ENCODE peak calls at places on chromosomes 12 and 14, in six cellular contexts. M, W, Q, S, N and I are unnamed samples.

GRCh38 chr14:103593577-103593976 is 30.8 kb downstream of the COA8 start:
- DNase-seq in N (no peak), S (no peak), W (no peak), Q (no peak), M (no peak), I (no peak)

GRCh38 chr14:59919582-59920377 is at the start of gene LRRC9:
- DNase-seq in M (no peak), Q (peak), W (no peak), N (no peak), S (no peak), I (peak)

GRCh38 chr14:99459491-99460100 is 21.1 kb downstream of the SETD3 start:
- DNase-seq in Q (no peak), W (no peak), S (no peak), M (no peak), N (no peak), I (no peak)

GRCh38 chr14:37144729-37145363 is 27.6 kb downstream of the SLC25A21 start:
- DNase-seq in S (no peak), M (no peak), Q (no peak), W (no peak), N (no peak), I (no peak)

GRCh38 chr12:116236986-116237385 is 40.5 kb downstream of the MED13L start:
- DNase-seq in S (no peak), N (no peak), Q (no peak), M (no peak), W (no peak), I (no peak)

GRCh38 chr14:77275855-77276153 is 4.8 kb upstream of the NGB start:
- DNase-seq in Q (no peak), N (no peak), S (no peak), W (no peak), M (no peak), I (no peak)

GRCh38 chr12:97713972-97714588 is 251.5 kb downstream of the RMST start:
- DNase-seq in S (no peak), W (no peak), N (no peak), Q (no peak), M (no peak), I (no peak)

GRCh38 chr14:49940805-49941421 is 48.0 kb downstream of the ARF6 start:
- DNase-seq in M (no peak), S (peak), Q (no peak), W (no peak), N (peak), I (no peak)

GRCh38 chr12:112843272-112843671 is 51.7 kb downstream of the RPH3A start:
- DNase-seq in Q (no peak), S (peak), M (no peak), W (no peak), N (no peak), I (no peak)

GRCh38 chr14:89014570-89014847 is 190.1 kb downstream of the TTC8 start:
- DNase-seq in W (no peak), M (no peak), Q (no peak), N (no peak), S (no peak), I (no peak)

GRCh38 chr14:44204061-44204815 is 302.8 kb downstream of the FSCB start:
- DNase-seq in S (no peak), M (no peak), N (no peak), Q (no peak), W (no peak), I (no peak)

GRCh38 chr12:31005944-31006361 is 67.7 kb upstream of the DDX11 start:
- DNase-seq in S (peak), N (peak), W (no peak), Q (no peak), M (no peak), I (peak)

GRCh38 chr12:105357162-105357691 is 26.7 kb downstream of the C12orf75 start:
- DNase-seq in S (peak), W (no peak), Q (no peak), N (peak), M (no peak), I (no peak)

GRCh38 chr12:52822771-52823510 is 9.0 kb upstream of the KRT4 start:
- DNase-seq in M (no peak), S (no peak), N (no peak), W (no peak), Q (no peak), I (no peak)

GRCh38 chr12:52280319-52280795 is 5.9 kb downstream of the KRT86 start:
- DNase-seq in M (no peak), W (peak), N (peak), S (peak), Q (peak), I (peak)

GRCh38 chr12:48973531-48973930 is 2.0 kb upstream of the WNT10B start:
- DNase-seq in W (no peak), M (no peak), N (no peak), Q (no peak), S (no peak), I (no peak)

GRCh38 chr14:81363746-81364400 is 36.3 kb downstream of the STON2 start:
- DNase-seq in S (no peak), N (no peak), W (no peak), M (no peak), Q (no peak), I (no peak)

GRCh38 chr12:66587912-66588311 is 91.0 kb downstream of the GRIP1 start:
- DNase-seq in W (no peak), N (peak), S (no peak), Q (no peak), M (no peak), I (no peak)

GRCh38 chr12:62210422-62210821 is 49.8 kb upstream of the USP15 start:
- DNase-seq in N (peak), Q (peak), W (no peak), M (no peak), S (peak), I (no peak)

GRCh38 chr12:94718114-94718513 is 67.8 kb upstream of the TMCC3 start:
- DNase-seq in W (no peak), Q (no peak), M (no peak), N (no peak), S (no peak), I (no peak)

GRCh38 chr14:76919811-76920571 is 93.8 kb downstream of the LRRC74A start:
- DNase-seq in S (peak), Q (peak), W (no peak), M (no peak), N (peak), I (no peak)

GRCh38 chr12:12007001-12007712 is 63.6 kb upstream of the BCL2L14 start:
- DNase-seq in W (no peak), S (no peak), M (no peak), N (peak), Q (no peak), I (no peak)

GRCh38 chr12:53215497-53215896 is 8.4 kb upstream of the ITGB7 start:
- DNase-seq in M (no peak), N (no peak), W (no peak), Q (no peak), S (no peak), I (peak)

GRCh38 chr12:32240833-32241232 is 134.2 kb downstream of the BICD1 start:
- DNase-seq in W (no peak), N (peak), M (no peak), Q (no peak), S (no peak), I (no peak)

GRCh38 chr14:105180598-105181528 is at the start of gene NUDT14:
- DNase-seq in W (peak), M (peak), Q (peak), S (peak), N (peak), I (peak)
- TF ChIP-seq POLR2A in W (no peak), M (no peak), Q (no peak), S (peak), N (no peak), I (no peak)

DNA sequence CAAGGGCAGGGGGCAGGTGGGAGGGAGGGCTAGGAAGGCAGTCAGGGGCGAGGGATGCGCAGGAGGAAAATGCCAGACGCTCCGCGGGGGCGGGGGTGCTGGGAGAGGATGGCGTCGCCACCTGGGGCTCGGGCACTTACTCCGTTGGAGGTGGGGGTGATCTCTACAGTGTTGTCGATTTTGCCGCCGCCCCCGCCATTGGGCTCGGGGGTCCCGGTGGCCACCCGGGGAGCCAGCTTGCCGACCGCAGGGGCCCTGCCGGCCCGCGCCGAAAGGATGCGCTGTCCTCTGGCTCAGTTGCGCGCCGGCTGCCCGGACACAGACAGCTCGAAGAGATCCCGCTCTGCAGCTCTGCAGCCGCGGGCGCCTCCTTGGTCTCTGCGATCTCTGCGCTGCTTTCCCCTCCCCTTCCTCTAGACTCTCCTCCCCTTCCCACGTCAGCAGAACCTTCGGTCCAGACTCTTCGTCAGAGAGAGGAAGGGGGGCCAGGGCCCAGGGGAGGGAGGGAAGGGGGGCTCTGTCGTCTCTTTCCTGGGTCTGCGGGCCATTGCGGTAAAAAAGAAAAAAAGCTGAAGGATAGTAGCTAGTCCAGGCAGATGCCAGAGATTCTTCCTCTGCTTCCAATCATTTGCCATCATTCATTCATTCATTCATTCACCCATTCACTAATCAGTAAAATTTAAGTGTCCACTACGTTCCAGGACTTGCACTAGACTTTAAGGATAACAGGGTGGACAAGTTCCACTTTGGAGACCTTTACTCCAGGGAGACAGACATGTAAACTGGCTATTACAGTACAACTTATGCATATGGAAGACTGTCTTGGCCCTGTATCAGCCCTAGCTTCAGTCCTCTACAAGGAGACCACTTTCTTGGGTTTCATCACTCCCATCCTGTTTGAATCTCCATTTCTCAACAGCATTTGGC is at the start of gene SLC22A17:
- DNase-seq in N (peak), W (peak), M (no peak), S (peak), Q (peak), I (peak)
- TF ChIP-seq POLR2A in N (peak), W (no peak), M (peak), S (peak), Q (peak), I (no peak)

GRCh38 chr14:68473794-68474193 is 319.1 kb downstream of the ZFP36L1 start:
- DNase-seq in Q (peak), N (no peak), S (peak), M (no peak), W (no peak), I (no peak)

GRCh38 chr14:68474741-68475140 is 318.1 kb downstream of the ZFP36L1 start:
- DNase-seq in Q (no peak), N (no peak), S (no peak), M (no peak), W (no peak), I (no peak)

GRCh38 chr14:68476965-68477455 is 315.9 kb downstream of the ZFP36L1 start:
- DNase-seq in Q (no peak), N (no peak), S (no peak), W (no peak), M (no peak), I (no peak)

GRCh38 chr14:68475802-68476201 is 317.1 kb downstream of the ZFP36L1 start:
- DNase-seq in S (no peak), W (no peak), M (no peak), N (no peak), Q (no peak), I (no peak)

GRCh38 chr14:68476212-68476964 is 316.5 kb downstream of the ZFP36L1 start:
- DNase-seq in N (peak), Q (peak), S (peak), M (no peak), W (peak), I (peak)
- TF ChIP-seq POLR2A in N (no peak), Q (peak), S (no peak), M (no peak), W (no peak), I (no peak)

GRCh38 chr14:23025181-23025788 is 9.4 kb downstream of the PSMB5 start:
- DNase-seq in N (no peak), M (no peak), S (no peak), Q (no peak), W (no peak), I (no peak)
- TF ChIP-seq POLR2A in N (no peak), M (no peak), S (no peak), Q (no peak), W (no peak), I (no peak)

GRCh38 chr12:29148958-29149690 is at the start of gene FAR2:
- DNase-seq in M (no peak), W (no peak), N (no peak), S (peak), Q (peak), I (peak)
- TF ChIP-seq POLR2A in M (peak), W (no peak), N (no peak), S (no peak), Q (no peak), I (no peak)

DNA sequence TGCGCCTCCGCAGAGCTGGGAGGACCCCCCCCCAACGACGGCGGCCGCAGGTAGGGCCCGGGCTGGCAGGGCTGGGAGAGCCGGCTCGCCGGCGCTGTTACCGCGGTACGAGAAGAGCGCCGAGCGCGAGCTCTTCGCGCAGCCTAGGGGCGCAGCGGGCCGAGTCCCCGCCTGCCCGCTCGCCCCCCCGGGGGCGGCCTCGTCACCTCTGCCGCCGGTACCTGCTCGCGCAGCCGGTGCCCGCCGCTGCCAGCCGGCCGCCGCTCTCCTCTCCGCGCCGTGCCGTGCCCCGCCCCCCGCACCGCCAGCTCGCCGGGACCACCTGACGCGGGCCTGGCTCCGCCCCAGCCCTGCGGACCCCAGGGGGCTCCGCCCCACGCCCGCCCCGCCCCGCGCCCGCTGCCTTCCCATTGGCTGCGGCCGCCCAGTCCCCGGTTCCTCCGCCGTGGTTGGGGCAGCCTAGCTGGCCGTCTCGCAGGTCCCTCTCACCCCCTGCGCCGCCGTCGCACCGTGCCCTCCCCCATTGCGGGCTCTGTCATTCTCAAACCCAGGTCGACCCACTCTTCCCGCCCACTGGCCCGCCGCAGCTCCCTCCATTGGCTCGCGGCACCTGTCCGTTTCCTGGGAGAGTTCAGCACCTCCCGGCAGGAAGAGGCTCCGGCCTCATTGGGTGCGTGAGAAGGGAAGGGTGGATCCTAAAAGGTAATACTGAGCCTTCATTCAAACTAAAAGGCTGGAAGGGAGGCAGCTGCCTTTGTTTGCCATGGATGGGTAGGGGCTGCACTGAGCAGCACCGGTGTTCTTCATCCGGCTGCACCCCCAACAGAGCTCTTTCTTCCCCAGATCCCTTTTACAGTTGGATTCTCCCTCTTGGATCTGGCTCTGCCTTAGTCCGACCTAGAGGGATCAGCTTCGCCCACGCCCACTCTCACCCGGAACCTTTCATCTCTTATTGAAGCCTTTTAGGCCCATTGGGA is at the start of gene MAP3K9:
- DNase-seq in N (peak), W (peak), S (peak), Q (peak), M (peak), I (peak)
- TF ChIP-seq POLR2A in N (no peak), W (no peak), S (peak), Q (peak), M (peak), I (no peak)

GRCh38 chr12:6326316-6326959 is 15.4 kb downstream of the TNFRSF1A start:
- DNase-seq in N (peak), W (no peak), S (peak), M (no peak), Q (no peak), I (peak)
- TF ChIP-seq POLR2A in N (no peak), W (no peak), S (no peak), M (no peak), Q (no peak), I (no peak)

GRCh38 chr14:94876306-94876705 is 106.4 kb upstream of the GSC start:
- DNase-seq in W (no peak), Q (no peak), M (no peak), S (no peak), N (no peak), I (no peak)
- TF ChIP-seq POLR2A in W (no peak), Q (no peak), M (no peak), S (no peak), N (no peak), I (no peak)

GRCh38 chr14:20415723-20416622 is 2.7 kb upstream of the TEP1 start:
- DNase-seq in M (no peak), W (peak), N (peak), S (peak), Q (no peak), I (no peak)

GRCh38 chr14:20412422-20412821 is 879 bp downstream of the TEP1 start:
- DNase-seq in Q (no peak), M (no peak), N (no peak), S (no peak), W (no peak), I (no peak)

GRCh38 chr14:20409226-20409625 is 4.1 kb downstream of the TEP1 start:
- DNase-seq in S (no peak), W (no peak), N (peak), Q (no peak), M (no peak), I (no peak)

GRCh38 chr14:20413785-20414117 is 450 bp upstream of the TEP1 start:
- DNase-seq in Q (no peak), M (no peak), S (no peak), W (no peak), N (no peak), I (no peak)

DNA sequence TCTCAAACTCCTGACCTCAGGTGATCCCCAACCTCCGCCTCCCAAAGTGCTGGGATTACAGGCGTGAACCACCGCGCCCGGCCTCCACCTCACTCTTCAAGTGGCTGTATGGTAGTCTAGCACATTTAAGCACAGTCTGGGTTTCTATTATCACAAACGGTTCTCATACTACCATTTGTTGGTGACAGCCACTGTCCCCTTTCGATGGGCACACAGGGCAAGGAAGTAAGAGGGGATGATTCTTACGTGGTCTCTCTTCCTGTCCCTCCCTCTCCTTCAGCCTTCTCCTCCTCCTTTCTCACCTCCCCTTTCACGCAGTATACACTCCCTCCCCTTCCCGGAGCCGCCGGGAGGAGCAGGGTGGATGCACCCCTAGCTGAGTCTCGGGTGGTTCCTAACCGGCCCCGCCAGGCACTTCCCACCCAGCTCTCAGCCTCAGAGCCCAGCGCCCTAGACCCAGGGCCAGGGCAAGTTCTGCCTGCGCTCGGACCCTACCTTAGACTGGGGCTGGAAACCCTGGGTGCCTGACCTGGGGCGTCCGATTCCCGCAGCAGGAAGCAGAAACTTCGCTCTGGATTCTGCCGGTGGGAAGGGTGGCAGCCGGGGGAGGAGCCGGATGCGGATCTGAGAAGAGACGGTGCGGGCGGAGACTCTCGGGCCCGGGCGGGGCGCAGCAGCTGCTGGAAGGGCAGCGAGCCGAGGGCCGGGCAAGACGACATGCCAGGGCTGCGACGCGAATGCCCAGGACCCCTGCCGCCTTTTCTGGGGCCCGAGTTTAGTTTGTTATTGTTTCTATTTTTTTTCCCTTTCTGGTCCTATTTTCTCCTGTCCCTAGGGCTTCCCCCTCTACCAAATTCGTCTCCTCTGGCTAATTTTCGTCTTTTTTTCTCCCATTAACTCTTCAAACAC is at the start of gene TEP1:
- DNase-seq in M (peak), Q (peak), S (peak), W (peak), N (peak), I (peak)
- TF ChIP-seq POLR2A in M (peak), Q (peak), S (peak), W (no peak), N (peak), I (no peak)

GRCh38 chr12:124940143-124940392 is 25.6 kb upstream of the UBC start:
- DNase-seq in W (no peak), M (no peak), S (no peak), Q (no peak), N (no peak), I (no peak)

GRCh38 chr12:124940393-124941169 is 26.1 kb upstream of the UBC start:
- DNase-seq in S (peak), W (peak), Q (peak), M (no peak), N (peak), I (peak)

GRCh38 chr12:124938066-124938465 is 23.6 kb upstream of the UBC start:
- DNase-seq in W (no peak), Q (no peak), M (no peak), S (no peak), N (no peak), I (no peak)

GRCh38 chr12:124938606-124939427 is 24.4 kb upstream of the UBC start:
- DNase-seq in W (peak), S (peak), N (peak), Q (peak), M (no peak), I (no peak)

GRCh38 chr12:124939428-124940142 is 25.1 kb upstream of the UBC start:
- DNase-seq in W (peak), M (no peak), N (peak), S (peak), Q (peak), I (peak)
- TF ChIP-seq POLR2A in W (no peak), M (no peak), N (no peak), S (no peak), Q (peak), I (no peak)